ENCODE peak calls at places on chromosomes 12 and 14, in ten cellular contexts. O is breast epithelium, U is GM20000, K is hepatocyte, P is activated B cell treated with CpG ODN at 0.5 μM for 24 hours, V is astrocyte, D is glutamatergic neuron, S is endothelial cell, R is HFFc6, B is fibroblast of pulmonary artery. J is an unnamed sample.

GRCh38 chr12:50589650-50590435 is 85.1 kb downstream of the DIP2B start:
- DNase-seq in P (no peak), D (no peak), U (no peak), S (no peak), R (peak), B (peak), V (peak), K (peak), O (no peak), J (no peak)

GRCh38 chr14:101731187-101732080 is 30.1 kb upstream of the PPP2R5C start:
- DNase-seq in U (peak), S (no peak), V (peak), K (peak), P (peak), D (no peak), O (peak), R (peak), B (peak), J (no peak)

GRCh38 chr12:98998697-98999299 is 353.7 kb downstream of the APAF1 start:
- DNase-seq in B (peak), K (peak), D (no peak), R (peak), P (no peak), V (peak), O (no peak), U (peak), S (no peak), J (no peak)

GRCh38 chr12:48972213-48973021 is 882 bp upstream of the WNT10B start:
- DNase-seq in O (no peak), V (peak), S (no peak), D (no peak), K (no peak), R (peak), B (no peak), P (no peak), U (peak), J (no peak)

GRCh38 chr12:51911788-51912711 is 4.7 kb downstream of the ACVRL1 start:
- DNase-seq in P (no peak), B (peak), O (no peak), D (no peak), U (no peak), K (no peak), V (no peak), S (peak), R (no peak), J (peak)

GRCh38 chr14:99735189-99736135 is 51.4 kb downstream of the CYP46A1 start:
- DNase-seq in S (no peak), O (no peak), R (no peak), B (no peak), V (no peak), D (peak), K (no peak), P (no peak), U (no peak), J (peak)

GRCh38 chr14:33647385-33647786 is 303.5 kb downstream of the EGLN3 start:
- DNase-seq in P (no peak), D (no peak), B (peak), U (no peak), K (no peak), R (peak), S (no peak), V (peak), O (no peak), J (no peak)

GRCh38 chr12:93664573-93665138 is 12.5 kb upstream of the CRADD start:
- DNase-seq in O (no peak), S (no peak), R (peak), B (peak), V (peak), U (no peak), D (no peak), P (no peak), K (no peak), J (no peak)

GRCh38 chr14:32509632-32510187 is 180.6 kb downstream of the AKAP6 start:
- DNase-seq in R (peak), D (no peak), K (peak), P (no peak), B (peak), V (peak), S (no peak), U (no peak), O (peak), J (no peak)

GRCh38 chr12:94965982-94966381 is 37.5 kb downstream of the NDUFA12 start:
- DNase-seq in O (no peak), K (no peak), U (no peak), B (no peak), R (no peak), S (no peak), D (no peak), P (no peak), V (no peak), J (no peak)

GRCh38 chr14:51780741-51781140 is 79.7 kb upstream of the GNG2 start:
- DNase-seq in B (peak), S (peak), K (no peak), O (no peak), R (peak), U (no peak), P (no peak), V (peak), D (no peak), J (no peak)

GRCh38 chr14:94469261-94469660 is 6.7 kb downstream of the SERPINA9 start:
- DNase-seq in D (no peak), P (no peak), S (no peak), U (no peak), R (no peak), V (no peak), O (no peak), K (no peak), B (no peak), J (no peak)

GRCh38 chr14:94117856-94118255 is 7.3 kb downstream of the IFI27 start:
- DNase-seq in O (no peak), D (no peak), K (no peak), R (no peak), S (no peak), U (no peak), V (no peak), B (no peak), P (no peak), J (peak)

GRCh38 chr12:117854339-117855012 is 114.3 kb downstream of the KSR2 start:
- DNase-seq in V (peak), D (peak), O (no peak), B (peak), S (peak), U (peak), K (peak), R (peak), P (no peak), J (no peak)

GRCh38 chr12:46983959-46984833 is 95.2 kb upstream of the PCED1B start:
- DNase-seq in V (no peak), B (peak), R (peak), D (peak), K (peak), U (peak), O (no peak), P (no peak), S (peak), J (no peak)

GRCh38 chr12:14410841-14411569 is 45.5 kb downstream of the ATF7IP start:
- DNase-seq in S (no peak), D (no peak), B (no peak), K (no peak), V (peak), R (peak), O (no peak), P (no peak), U (no peak), J (no peak)

GRCh38 chr12:81942588-81942987 is 183.4 kb upstream of the PPFIA2 start:
- DNase-seq in B (no peak), U (no peak), K (no peak), S (no peak), R (no peak), O (no peak), V (no peak), P (no peak), D (no peak), J (no peak)

GRCh38 chr12:27866382-27867101 is 86.5 kb upstream of the MANSC4 start:
- DNase-seq in B (peak), V (peak), P (no peak), K (peak), R (peak), U (no peak), D (no peak), O (no peak), S (no peak), J (no peak)

GRCh38 chr14:29243355-29243754 is 476.8 kb downstream of the FOXG1 start:
- DNase-seq in S (no peak), D (no peak), V (peak), R (peak), U (no peak), B (peak), P (no peak), K (no peak), O (no peak), J (no peak)

GRCh38 chr12:50380761-50381325 is 15.6 kb downstream of the FAM186A start:
- DNase-seq in R (no peak), B (no peak), D (no peak), O (no peak), V (no peak), P (no peak), K (no peak), S (no peak), U (no peak), J (no peak)

GRCh38 chr12:132754555-132754954 is 7.1 kb downstream of the ANKLE2 start:
- DNase-seq in D (no peak), B (no peak), O (no peak), U (no peak), K (no peak), R (no peak), P (no peak), S (no peak), V (no peak), J (no peak)
- TF ChIP-seq CTCF in D (no peak), B (no peak), O (no peak), U (no peak), K (no peak), R (no peak), P (no peak), S (no peak), V (no peak), J (no peak)

DNA sequence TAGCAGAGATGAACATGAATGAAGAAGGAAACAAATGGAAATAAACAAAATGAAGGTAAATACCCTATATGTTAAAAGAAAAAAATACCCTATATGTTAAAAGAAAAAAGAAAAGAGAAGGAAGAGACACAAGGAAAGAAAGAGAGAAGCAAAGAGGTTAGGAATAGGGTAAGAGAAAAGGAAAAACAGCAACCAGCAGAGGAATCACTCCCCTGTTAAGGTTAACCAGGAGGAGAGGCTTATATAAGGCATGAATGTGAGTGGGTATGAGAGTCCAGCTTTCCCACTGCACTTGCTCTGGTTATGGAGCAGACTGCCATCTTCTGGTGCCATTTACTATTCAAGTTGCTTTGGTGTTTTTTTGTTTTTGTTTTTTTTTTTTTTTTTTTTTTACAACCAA is 3.1 kb downstream of the PPP1R3E start:
- DNase-seq in B (peak), P (no peak), U (no peak), V (peak), R (peak), O (no peak), K (peak), D (no peak), S (no peak), J (no peak)
- TF ChIP-seq CTCF in B (peak), P (no peak), U (no peak), V (peak), R (peak), O (no peak), K (peak), D (peak), S (no peak), J (peak)

GRCh38 chr14:76964695-76965094 is 63.8 kb downstream of the IRF2BPL start:
- DNase-seq in O (no peak), V (no peak), D (no peak), K (no peak), P (no peak), U (peak), R (no peak), S (no peak), B (no peak), J (no peak)

GRCh38 chr14:76961631-76962302 is 66.7 kb downstream of the IRF2BPL start:
- DNase-seq in U (peak), R (peak), V (peak), P (peak), S (peak), K (peak), B (peak), O (peak), D (no peak), J (no peak)

GRCh38 chr14:76962303-76962660 is 66.2 kb downstream of the IRF2BPL start:
- DNase-seq in S (no peak), K (no peak), B (no peak), R (no peak), U (no peak), P (no peak), O (no peak), D (no peak), V (no peak), J (no peak)

GRCh38 chr14:76965232-76965631 is 63.3 kb downstream of the IRF2BPL start:
- DNase-seq in D (no peak), B (no peak), K (no peak), S (no peak), R (no peak), O (no peak), U (no peak), P (no peak), V (no peak), J (no peak)

DNA sequence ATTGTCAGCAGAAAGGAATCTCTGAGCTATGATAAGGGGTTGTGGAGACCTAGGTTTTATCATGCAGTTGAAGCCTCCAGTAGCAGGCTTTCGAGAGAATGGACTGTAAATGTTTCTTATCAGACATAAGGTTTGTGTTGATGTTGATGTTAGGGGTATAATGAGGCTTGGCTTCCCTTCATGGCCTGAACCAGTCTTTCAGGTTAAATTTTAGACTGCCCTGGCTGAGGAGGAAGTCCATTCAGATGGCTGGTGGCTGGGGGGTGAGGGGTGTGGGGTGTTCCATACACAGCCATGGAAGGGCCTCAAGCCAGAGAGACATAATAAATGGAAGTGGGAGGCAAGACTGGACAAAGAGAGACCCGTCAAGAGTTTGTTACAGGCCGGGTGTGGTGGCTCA is 65.1 kb downstream of the IRF2BPL start:
- DNase-seq in S (no peak), P (no peak), K (no peak), U (no peak), B (no peak), V (no peak), R (no peak), O (no peak), D (no peak), J (no peak)
- TF ChIP-seq CTCF in S (no peak), P (no peak), K (no peak), U (no peak), B (no peak), V (no peak), R (no peak), O (no peak), D (no peak), J (no peak)

GRCh38 chr12:75058228-75058627 is 151.4 kb downstream of the KCNC2 start:
- DNase-seq in K (no peak), V (no peak), O (no peak), B (no peak), S (no peak), D (no peak), R (no peak), U (no peak), P (no peak), J (no peak)
- TF ChIP-seq CTCF in K (peak), V (no peak), O (no peak), B (no peak), S (no peak), D (no peak), R (peak), U (no peak), P (no peak), J (peak)